ENCODE peak calls at places on chromosomes 7 and 10, in four cellular contexts. W is H1, K is K562, H is WTC11. L is an unnamed sample.

GRCh38 chr7:39827571-39827970 is 122.5 kb upstream of the CDK13 start:
- DNase-seq in H (no peak), W (no peak), K (no peak), L (no peak)

GRCh38 chr7:47518827-47519226 is 63.1 kb downstream of the TNS3 start:
- DNase-seq in H (no peak), K (no peak), W (no peak), L (no peak)

GRCh38 chr7:127862540-127862939 is 168.7 kb downstream of the LRRC4 start:
- DNase-seq in H (no peak), W (no peak), K (no peak), L (no peak)

GRCh38 chr7:105875505-105875904 is 894 bp downstream of the ATXN7L1 start:
- DNase-seq in K (no peak), H (no peak), W (no peak), L (no peak)

GRCh38 chr10:71316786-71317160 is 2.3 kb upstream of the SLC29A3 start:
- DNase-seq in K (no peak), W (no peak), H (no peak), L (peak)

GRCh38 chr7:55020481-55020871 is 1.7 kb downstream of the EGFR start:
- DNase-seq in W (no peak), H (no peak), K (no peak), L (no peak)

GRCh38 chr10:49074836-49075235 is 40.5 kb downstream of the VSTM4 start:
- DNase-seq in K (no peak), H (no peak), W (peak), L (no peak)

GRCh38 chr7:35714862-35715261 is 19.9 kb upstream of the HERPUD2 start:
- DNase-seq in K (no peak), W (no peak), H (no peak), L (peak)

GRCh38 chr7:134766779-134767566 is 12.5 kb upstream of the CALD1 start:
- DNase-seq in W (no peak), H (no peak), K (no peak), L (no peak)

GRCh38 chr7:131629203-131629871 is 72.9 kb upstream of the PODXL start:
- DNase-seq in H (no peak), K (no peak), W (no peak), L (no peak)

GRCh38 chr7:131636092-131636491 is 79.7 kb upstream of the PODXL start:
- DNase-seq in K (no peak), H (no peak), W (no peak), L (no peak)

GRCh38 chr7:131637846-131638245 is 81.4 kb upstream of the PODXL start:
- DNase-seq in H (no peak), W (no peak), K (no peak), L (no peak)

GRCh38 chr7:131630427-131630826 is 74.0 kb upstream of the PODXL start:
- DNase-seq in H (no peak), W (no peak), K (no peak), L (no peak)

GRCh38 chr7:131633342-131633843 is 77.0 kb upstream of the PODXL start:
- DNase-seq in K (no peak), W (no peak), H (no peak), L (no peak)
- TF ChIP-seq MAX in K (no peak), W (no peak), H (no peak), L (no peak)

GRCh38 chr7:73704640-73705550 is 14.6 kb downstream of the STX1A start:
- DNase-seq in K (no peak), H (no peak), W (no peak), L (no peak)

GRCh38 chr7:73706122-73707044 is 13.1 kb downstream of the STX1A start:
- DNase-seq in K (no peak), W (peak), H (no peak), L (no peak)

GRCh38 chr7:73705551-73705920 is 13.9 kb downstream of the STX1A start:
- DNase-seq in K (no peak), W (no peak), H (no peak), L (no peak)

GRCh38 chr7:73708961-73709360 is 10.5 kb downstream of the STX1A start:
- DNase-seq in H (no peak), W (no peak), K (no peak), L (no peak)

GRCh38 chr7:73707045-73707631 is 12.3 kb downstream of the STX1A start:
- DNase-seq in K (no peak), H (no peak), W (peak), L (no peak)
- TF ChIP-seq MAX in K (peak), H (no peak), W (no peak), L (no peak)

GRCh38 chr7:99768471-99768870 is 15.5 kb downstream of the CYP3A4 start:
- DNase-seq in H (no peak), W (no peak), K (no peak), L (no peak)

GRCh38 chr7:99764478-99764877 is 19.5 kb downstream of the CYP3A4 start:
- DNase-seq in W (no peak), K (no peak), H (no peak), L (no peak)

GRCh38 chr7:99766484-99767099 is 17.4 kb downstream of the CYP3A4 start:
- DNase-seq in K (no peak), H (no peak), W (no peak), L (no peak)

GRCh38 chr7:99767662-99768061 is 16.3 kb downstream of the CYP3A4 start:
- DNase-seq in W (no peak), K (no peak), H (no peak), L (peak)

DNA sequence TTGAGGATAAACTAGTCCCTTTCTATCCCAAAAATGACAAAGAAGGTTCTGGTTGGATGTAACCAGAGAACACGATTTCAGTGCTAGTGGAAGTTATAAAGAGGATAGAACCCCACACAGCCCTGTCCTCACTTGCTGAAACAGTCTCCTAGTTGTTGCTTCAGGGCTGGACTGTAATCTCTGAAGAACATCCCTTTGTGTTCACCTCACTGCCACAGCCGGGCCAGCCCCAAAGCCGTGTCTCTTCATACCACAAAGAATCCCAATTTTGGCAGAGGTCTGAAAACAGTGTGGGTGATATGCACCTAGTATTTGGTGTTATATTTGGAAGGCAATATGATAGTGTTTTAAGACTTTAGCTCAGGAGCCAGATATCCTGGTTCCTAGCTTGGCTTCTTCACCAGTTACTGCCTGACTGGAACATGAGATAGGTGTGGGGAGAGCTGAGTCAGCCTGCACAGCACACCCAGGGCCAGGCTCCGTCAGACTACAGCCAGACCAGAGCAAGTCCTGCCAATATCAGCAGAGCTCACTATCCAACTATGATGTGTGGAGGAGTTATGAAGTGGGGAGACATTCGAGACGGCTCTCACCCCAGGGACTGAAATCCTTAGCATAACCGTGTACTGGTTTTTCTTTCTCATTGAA is 21.2 kb downstream of the CYP3A4 start:
- DNase-seq in W (no peak), K (peak), H (no peak), L (no peak)
- TF ChIP-seq MAX in W (no peak), K (no peak), H (no peak), L (no peak)

DNA sequence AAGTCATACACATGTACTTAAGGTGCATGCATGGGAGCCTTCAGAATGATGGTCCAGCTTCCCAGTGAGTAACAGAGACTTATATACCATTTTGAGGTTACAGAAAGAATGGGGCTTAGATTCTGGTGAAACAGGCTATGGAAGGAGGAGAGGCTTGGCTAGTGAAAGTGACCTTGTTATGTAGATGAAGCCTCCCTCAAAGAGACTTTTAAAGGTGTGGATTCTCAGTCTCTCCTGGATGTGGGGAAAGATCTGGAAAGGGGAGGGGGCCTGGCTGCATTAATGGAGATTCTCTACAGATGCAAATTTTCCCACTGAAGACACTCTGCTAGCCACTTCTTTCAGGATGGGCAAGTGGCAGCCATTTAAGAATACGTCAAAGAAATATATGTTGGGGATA is 5.5 kb downstream of the RASSF4 start:
- DNase-seq in H (no peak), K (no peak), W (peak), L (no peak)
- TF ChIP-seq MAX in H (no peak), K (no peak), W (no peak), L (no peak)

DNA sequence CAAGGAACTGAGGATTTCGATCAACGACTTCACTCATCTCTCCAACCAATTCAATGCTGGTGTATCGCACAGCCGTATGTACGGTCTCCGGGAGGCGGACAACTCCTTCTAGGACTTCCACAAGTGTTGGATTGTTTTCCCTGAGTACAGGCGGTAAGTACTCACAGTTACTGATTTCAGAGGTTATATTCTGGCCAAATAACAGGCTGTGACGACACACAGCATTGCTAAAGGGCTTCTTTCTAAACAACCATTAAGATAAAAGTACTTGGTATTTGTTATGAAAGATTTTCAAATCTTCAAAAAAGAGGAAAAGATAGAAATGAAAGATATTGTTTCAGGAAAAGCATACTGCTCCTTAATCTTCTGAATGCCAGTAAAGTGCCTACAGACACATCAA is 52.2 kb downstream of the IRF5 start:
- DNase-seq in H (no peak), W (no peak), K (no peak), L (no peak)
- TF ChIP-seq MAX in H (no peak), W (no peak), K (no peak), L (no peak)

GRCh38 chr10:59900044-59900727 is 6.2 kb downstream of the CCDC6 start:
- DNase-seq in W (no peak), H (no peak), K (no peak), L (no peak)
- TF ChIP-seq MAX in W (no peak), H (no peak), K (no peak), L (no peak)

DNA sequence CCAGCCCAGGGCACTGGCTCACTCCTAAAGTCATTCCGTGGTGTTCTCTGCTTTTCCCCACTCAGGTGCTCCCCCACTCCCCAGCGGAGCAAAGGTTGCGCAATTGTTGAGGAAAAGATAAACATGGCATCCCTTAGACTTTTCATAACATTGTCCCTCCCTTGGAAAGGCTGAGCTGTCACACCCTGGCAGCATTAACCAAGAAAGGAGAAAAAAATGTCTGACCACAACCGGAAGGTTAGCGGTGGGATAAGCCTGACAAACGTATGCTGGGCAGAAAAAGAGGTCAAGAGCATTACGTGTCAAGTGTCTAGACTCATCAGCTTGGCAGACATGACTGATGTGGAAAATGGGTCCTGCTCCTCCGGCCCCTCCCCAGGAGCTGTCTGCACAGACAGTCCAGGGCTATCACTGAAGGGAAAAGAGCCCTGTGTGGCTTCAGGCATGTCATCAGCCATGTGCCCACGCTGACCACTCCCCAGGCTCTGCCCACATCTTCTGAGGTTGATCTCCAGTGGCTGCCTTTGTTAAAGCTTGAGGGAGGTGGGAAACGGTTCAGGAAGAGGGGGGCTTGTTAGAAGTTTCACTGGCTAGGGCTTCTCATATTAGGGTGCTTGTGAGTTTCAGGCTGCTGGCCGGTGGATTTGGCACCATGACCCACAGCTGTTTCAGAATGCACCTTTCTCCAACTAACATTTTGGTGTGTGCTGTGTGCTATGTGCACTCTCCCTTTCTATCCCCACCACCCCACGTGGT is 30.1 kb downstream of the BTBD16 start:
- DNase-seq in K (no peak), H (no peak), W (no peak), L (peak)
- TF ChIP-seq MAX in K (no peak), H (no peak), W (no peak), L (no peak)

GRCh38 chr7:8762803-8763202 is 329.4 kb downstream of the NXPH1 start:
- DNase-seq in H (no peak), K (peak), W (no peak), L (no peak)
- TF ChIP-seq MAX in H (no peak), K (no peak), W (no peak), L (no peak)

GRCh38 chr10:69482125-69482524 is 30.9 kb downstream of the TSPAN15 start:
- DNase-seq in K (no peak), W (no peak), H (no peak), L (no peak)

GRCh38 chr10:69481280-69481679 is 30.0 kb downstream of the TSPAN15 start:
- DNase-seq in W (no peak), H (no peak), K (no peak), L (peak)

GRCh38 chr10:69479241-69479730 is 28.0 kb downstream of the TSPAN15 start:
- DNase-seq in K (no peak), H (no peak), W (no peak), L (no peak)

GRCh38 chr10:69477968-69478597 is 26.8 kb downstream of the TSPAN15 start:
- DNase-seq in K (no peak), H (no peak), W (no peak), L (no peak)

GRCh38 chr10:69479737-69480412 is 28.6 kb downstream of the TSPAN15 start:
- DNase-seq in K (no peak), H (no peak), W (no peak), L (peak)
- TF ChIP-seq MAX in K (no peak), H (no peak), W (no peak), L (no peak)